ENCODE peak calls at places on chromosomes 13 and 19, in nine cellular contexts. One of them, this sample, is unnamed.

GRCh38 chr13:24038405-24038804 is 122.1 kb upstream of the SPATA13 start:
- DNase-seq in SK-N-SH: no peak
- DNase-seq in OCI-LY7: no peak
- DNase-seq in PC-3: peak; percentile 56
- DNase-seq in neural progenitor cell: no peak
- DNase-seq in GM23338: no peak
- DNase-seq in GM23248: peak; percentile 76
- DNase-seq in hepatocyte: no peak
- DNase-seq in MM.1S: no peak
- DNase-seq in this sample: no peak

GRCh38 chr19:3849092-3849491 is 19.7 kb downstream of the ZFR2 start:
- DNase-seq in SK-N-SH: peak; percentile 57
- DNase-seq in OCI-LY7: peak; percentile 39
- DNase-seq in PC-3: peak; percentile 67
- DNase-seq in neural progenitor cell: peak; percentile 52
- DNase-seq in GM23338: peak; percentile 84
- DNase-seq in GM23248: peak; percentile 34
- DNase-seq in hepatocyte: peak; percentile 45
- DNase-seq in MM.1S: peak; percentile 54
- DNase-seq in this sample: peak; percentile 65

GRCh38 chr13:50626031-50626643 is 217.4 kb downstream of the DLEU7 start:
- DNase-seq in SK-N-SH: no peak
- DNase-seq in OCI-LY7: no peak
- DNase-seq in PC-3: no peak
- DNase-seq in neural progenitor cell: no peak
- DNase-seq in GM23338: no peak
- DNase-seq in GM23248: peak; percentile 87
- DNase-seq in hepatocyte: no peak
- DNase-seq in MM.1S: no peak
- DNase-seq in this sample: no peak

GRCh38 chr13:44331912-44332840 is 41.4 kb upstream of the SERP2 start:
- DNase-seq in SK-N-SH: peak; percentile 72
- DNase-seq in OCI-LY7: no peak
- DNase-seq in PC-3: peak; percentile 24
- DNase-seq in neural progenitor cell: peak; percentile 31
- DNase-seq in GM23338: no peak
- DNase-seq in GM23248: peak; percentile 72
- DNase-seq in hepatocyte: peak; percentile 56
- DNase-seq in MM.1S: no peak
- DNase-seq in this sample: no peak

GRCh38 chr19:33219261-33219812 is 6.3 kb downstream of the SLC7A10 start:
- DNase-seq in SK-N-SH: no peak
- DNase-seq in OCI-LY7: no peak
- DNase-seq in PC-3: no peak
- DNase-seq in neural progenitor cell: peak; percentile 62
- DNase-seq in GM23338: peak; percentile 62
- DNase-seq in GM23248: no peak
- DNase-seq in hepatocyte: no peak
- DNase-seq in MM.1S: no peak
- DNase-seq in this sample: no peak

GRCh38 chr19:48867119-48867921 is 1.1 kb downstream of the PLEKHA4 start:
- DNase-seq in SK-N-SH: no peak
- DNase-seq in OCI-LY7: no peak
- DNase-seq in PC-3: no peak
- DNase-seq in neural progenitor cell: no peak
- DNase-seq in GM23338: no peak
- DNase-seq in GM23248: peak; percentile 27
- DNase-seq in hepatocyte: no peak
- DNase-seq in MM.1S: no peak
- DNase-seq in this sample: no peak

GRCh38 chr19:20182232-20182785 is 15.3 kb downstream of the ZNF486 start:
- DNase-seq in SK-N-SH: no peak
- DNase-seq in OCI-LY7: no peak
- DNase-seq in PC-3: no peak
- DNase-seq in neural progenitor cell: no peak
- DNase-seq in GM23338: no peak
- DNase-seq in GM23248: no peak
- DNase-seq in hepatocyte: no peak
- DNase-seq in MM.1S: no peak
- DNase-seq in this sample: no peak

GRCh38 chr19:41206926-41207750 is 11.9 kb upstream of the AXL start:
- DNase-seq in SK-N-SH: no peak
- DNase-seq in OCI-LY7: no peak
- DNase-seq in PC-3: no peak
- DNase-seq in neural progenitor cell: no peak
- DNase-seq in GM23338: peak; percentile 60
- DNase-seq in GM23248: peak; percentile 60
- DNase-seq in hepatocyte: no peak
- DNase-seq in MM.1S: no peak
- DNase-seq in this sample: no peak

GRCh38 chr19:50639121-50640112 is at the start of gene SYT3:
- DNase-seq in SK-N-SH: peak; percentile 95
- DNase-seq in OCI-LY7: no peak
- DNase-seq in PC-3: peak; percentile 33
- DNase-seq in neural progenitor cell: peak; percentile 87
- DNase-seq in GM23338: peak; percentile 91
- DNase-seq in GM23248: peak; percentile 72
- DNase-seq in hepatocyte: peak; percentile 72
- DNase-seq in MM.1S: peak; percentile 8
- DNase-seq in this sample: no peak

GRCh38 chr13:73782781-73783180 is 351.4 kb downstream of the KLF12 start:
- DNase-seq in SK-N-SH: peak; percentile 14
- DNase-seq in OCI-LY7: no peak
- DNase-seq in PC-3: no peak
- DNase-seq in neural progenitor cell: peak; percentile 7
- DNase-seq in GM23338: no peak
- DNase-seq in GM23248: no peak
- DNase-seq in hepatocyte: no peak
- DNase-seq in MM.1S: no peak
- DNase-seq in this sample: no peak

GRCh38 chr19:35973487-35973886 is 21.5 kb upstream of the SDHAF1 start:
- DNase-seq in SK-N-SH: no peak
- DNase-seq in OCI-LY7: no peak
- DNase-seq in PC-3: no peak
- DNase-seq in neural progenitor cell: no peak
- DNase-seq in GM23338: no peak
- DNase-seq in GM23248: peak; percentile 17
- DNase-seq in hepatocyte: no peak
- DNase-seq in MM.1S: no peak
- DNase-seq in this sample: no peak

GRCh38 chr13:25980255-25980654 is 71.6 kb downstream of the SHISA2 start:
- DNase-seq in SK-N-SH: peak; percentile 40
- DNase-seq in OCI-LY7: peak; percentile 17
- DNase-seq in PC-3: peak; percentile 47
- DNase-seq in neural progenitor cell: peak; percentile 79
- DNase-seq in GM23338: peak; percentile 92
- DNase-seq in GM23248: peak; percentile 28
- DNase-seq in hepatocyte: no peak
- DNase-seq in MM.1S: no peak
- DNase-seq in this sample: peak; percentile 18

GRCh38 chr19:53883231-53883661 is 1.2 kb downstream of the PRKCG start:
- DNase-seq in SK-N-SH: no peak
- DNase-seq in OCI-LY7: no peak
- DNase-seq in PC-3: no peak
- DNase-seq in neural progenitor cell: peak; percentile 48
- DNase-seq in GM23338: peak; percentile 67
- DNase-seq in GM23248: no peak
- DNase-seq in hepatocyte: no peak
- DNase-seq in MM.1S: no peak
- DNase-seq in this sample: no peak

GRCh38 chr19:18913466-18913865 is 5.7 kb downstream of the COPE start:
- DNase-seq in SK-N-SH: no peak
- DNase-seq in OCI-LY7: no peak
- DNase-seq in PC-3: no peak
- DNase-seq in neural progenitor cell: no peak
- DNase-seq in GM23338: no peak
- DNase-seq in GM23248: no peak
- DNase-seq in hepatocyte: no peak
- DNase-seq in MM.1S: no peak
- DNase-seq in this sample: no peak

GRCh38 chr13:25415196-25415595 is 43.4 kb downstream of the ATP8A2 start:
- DNase-seq in SK-N-SH: no peak
- DNase-seq in OCI-LY7: no peak
- DNase-seq in PC-3: no peak
- DNase-seq in neural progenitor cell: no peak
- DNase-seq in GM23338: no peak
- DNase-seq in GM23248: no peak
- DNase-seq in hepatocyte: no peak
- DNase-seq in MM.1S: no peak
- DNase-seq in this sample: no peak

GRCh38 chr19:3335431-3336350 is 30.7 kb upstream of the NFIC start:
- DNase-seq in SK-N-SH: no peak
- DNase-seq in OCI-LY7: no peak
- DNase-seq in PC-3: peak; percentile 20
- DNase-seq in neural progenitor cell: no peak
- DNase-seq in GM23338: no peak
- DNase-seq in GM23248: peak; percentile 74
- DNase-seq in hepatocyte: peak; percentile 50
- DNase-seq in MM.1S: no peak
- DNase-seq in this sample: no peak

GRCh38 chr13:26377038-26377437 is 123.1 kb downstream of the CDK8 start:
- DNase-seq in SK-N-SH: peak; percentile 38
- DNase-seq in OCI-LY7: peak; percentile 18
- DNase-seq in PC-3: peak; percentile 44
- DNase-seq in neural progenitor cell: peak; percentile 69
- DNase-seq in GM23338: peak; percentile 81
- DNase-seq in GM23248: peak; percentile 56
- DNase-seq in hepatocyte: peak; percentile 11
- DNase-seq in MM.1S: peak; percentile 42
- DNase-seq in this sample: peak; percentile 8

GRCh38 chr19:47019431-47020041 is at the start of gene NPAS1:
- DNase-seq in SK-N-SH: peak; percentile 75
- DNase-seq in OCI-LY7: no peak
- DNase-seq in PC-3: no peak
- DNase-seq in neural progenitor cell: peak; percentile 63
- DNase-seq in GM23338: peak; percentile 59
- DNase-seq in GM23248: peak; percentile 60
- DNase-seq in hepatocyte: peak; percentile 19
- DNase-seq in MM.1S: no peak
- DNase-seq in this sample: no peak

DNA sequence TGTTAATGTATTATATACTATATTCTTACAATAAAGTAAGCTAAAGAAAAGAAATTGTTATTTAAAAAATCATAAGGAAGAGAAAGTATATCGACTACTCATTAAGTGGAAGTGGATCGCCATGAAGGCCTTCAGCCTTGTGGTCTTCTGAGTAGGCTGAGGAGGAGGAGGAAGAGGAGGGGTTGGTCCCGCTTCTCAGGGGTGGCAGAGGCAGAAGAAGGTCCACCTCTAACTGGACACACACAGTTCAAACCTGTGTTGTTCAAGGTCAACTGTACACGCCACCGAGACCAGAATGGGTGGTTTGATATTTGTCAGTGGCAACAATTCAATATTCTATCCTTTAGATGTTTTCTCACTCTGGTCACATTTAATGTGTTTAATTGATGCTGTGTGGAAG is 67.2 kb downstream of the ALOX5AP start:
- DNase-seq in SK-N-SH: no peak
- DNase-seq in OCI-LY7: no peak
- DNase-seq in PC-3: no peak
- DNase-seq in neural progenitor cell: no peak
- DNase-seq in GM23338: no peak
- DNase-seq in GM23248: no peak
- DNase-seq in hepatocyte: no peak
- DNase-seq in MM.1S: no peak
- DNase-seq in this sample: no peak
- TF ChIP-seq EZH2phosphoT487 in SK-N-SH: no peak
- TF ChIP-seq EZH2phosphoT487 in OCI-LY7: no peak
- TF ChIP-seq EZH2phosphoT487 in PC-3: no peak
- TF ChIP-seq EZH2phosphoT487 in neural progenitor cell: no peak
- TF ChIP-seq EZH2phosphoT487 in GM23338: no peak
- TF ChIP-seq EZH2phosphoT487 in GM23248: no peak
- TF ChIP-seq EZH2phosphoT487 in hepatocyte: no peak
- TF ChIP-seq EZH2phosphoT487 in MM.1S: no peak
- TF ChIP-seq EZH2phosphoT487 in this sample: no peak

GRCh38 chr13:113860051-113860471 is 3.8 kb downstream of the GAS6 start:
- DNase-seq in SK-N-SH: no peak
- DNase-seq in OCI-LY7: no peak
- DNase-seq in PC-3: no peak
- DNase-seq in neural progenitor cell: no peak
- DNase-seq in GM23338: peak; percentile 44
- DNase-seq in GM23248: no peak
- DNase-seq in hepatocyte: peak; percentile 68
- DNase-seq in MM.1S: peak; percentile 82
- DNase-seq in this sample: no peak
- TF ChIP-seq EZH2phosphoT487 in SK-N-SH: no peak
- TF ChIP-seq EZH2phosphoT487 in OCI-LY7: no peak
- TF ChIP-seq EZH2phosphoT487 in PC-3: no peak
- TF ChIP-seq EZH2phosphoT487 in neural progenitor cell: no peak
- TF ChIP-seq EZH2phosphoT487 in GM23338: no peak
- TF ChIP-seq EZH2phosphoT487 in GM23248: no peak
- TF ChIP-seq EZH2phosphoT487 in hepatocyte: no peak
- TF ChIP-seq EZH2phosphoT487 in MM.1S: no peak
- TF ChIP-seq EZH2phosphoT487 in this sample: no peak

GRCh38 chr19:45508681-45508930 is 1.3 kb downstream of the VASP start:
- DNase-seq in SK-N-SH: peak; percentile 65
- DNase-seq in OCI-LY7: no peak
- DNase-seq in PC-3: no peak
- DNase-seq in neural progenitor cell: no peak
- DNase-seq in GM23338: no peak
- DNase-seq in GM23248: no peak
- DNase-seq in hepatocyte: no peak
- DNase-seq in MM.1S: no peak
- DNase-seq in this sample: no peak

GRCh38 chr19:45506991-45507863 is at the start of gene VASP:
- DNase-seq in SK-N-SH: peak; percentile 88
- DNase-seq in OCI-LY7: peak; percentile 94
- DNase-seq in PC-3: peak; percentile 86
- DNase-seq in neural progenitor cell: peak; percentile 84
- DNase-seq in GM23338: peak; percentile 96
- DNase-seq in GM23248: peak; percentile 93
- DNase-seq in hepatocyte: peak; percentile 93
- DNase-seq in MM.1S: peak; percentile 94
- DNase-seq in this sample: peak; percentile 81

GRCh38 chr19:45508931-45509691 is 1.8 kb downstream of the VASP start:
- DNase-seq in SK-N-SH: peak; percentile 87
- DNase-seq in OCI-LY7: peak; percentile 75
- DNase-seq in PC-3: peak; percentile 57
- DNase-seq in neural progenitor cell: peak; percentile 77
- DNase-seq in GM23338: peak; percentile 84
- DNase-seq in GM23248: peak; percentile 69
- DNase-seq in hepatocyte: peak; percentile 69
- DNase-seq in MM.1S: peak; percentile 44
- DNase-seq in this sample: no peak

GRCh38 chr19:45509692-45510015 is 2.4 kb downstream of the VASP start:
- DNase-seq in SK-N-SH: no peak
- DNase-seq in OCI-LY7: no peak
- DNase-seq in PC-3: no peak
- DNase-seq in neural progenitor cell: no peak
- DNase-seq in GM23338: no peak
- DNase-seq in GM23248: no peak
- DNase-seq in hepatocyte: no peak
- DNase-seq in MM.1S: no peak
- DNase-seq in this sample: no peak

GRCh38 chr19:45507864-45508680 is 793 bp downstream of the VASP start:
- DNase-seq in SK-N-SH: no peak
- DNase-seq in OCI-LY7: peak; percentile 73
- DNase-seq in PC-3: no peak
- DNase-seq in neural progenitor cell: peak; percentile 57
- DNase-seq in GM23338: peak; percentile 86
- DNase-seq in GM23248: peak; percentile 65
- DNase-seq in hepatocyte: peak; percentile 86
- DNase-seq in MM.1S: no peak
- DNase-seq in this sample: no peak
- TF ChIP-seq EZH2phosphoT487 in SK-N-SH: no peak
- TF ChIP-seq EZH2phosphoT487 in OCI-LY7: no peak
- TF ChIP-seq EZH2phosphoT487 in PC-3: no peak
- TF ChIP-seq EZH2phosphoT487 in neural progenitor cell: no peak
- TF ChIP-seq EZH2phosphoT487 in GM23338: no peak
- TF ChIP-seq EZH2phosphoT487 in GM23248: no peak
- TF ChIP-seq EZH2phosphoT487 in hepatocyte: no peak
- TF ChIP-seq EZH2phosphoT487 in MM.1S: no peak
- TF ChIP-seq EZH2phosphoT487 in this sample: no peak

GRCh38 chr13:48994731-48995130 is 19.0 kb downstream of the FNDC3A start:
- DNase-seq in SK-N-SH: no peak
- DNase-seq in OCI-LY7: no peak
- DNase-seq in PC-3: no peak
- DNase-seq in neural progenitor cell: no peak
- DNase-seq in GM23338: no peak
- DNase-seq in GM23248: peak; percentile 37
- DNase-seq in hepatocyte: no peak
- DNase-seq in MM.1S: no peak
- DNase-seq in this sample: no peak
- TF ChIP-seq EZH2phosphoT487 in SK-N-SH: no peak
- TF ChIP-seq EZH2phosphoT487 in OCI-LY7: no peak
- TF ChIP-seq EZH2phosphoT487 in PC-3: no peak
- TF ChIP-seq EZH2phosphoT487 in neural progenitor cell: no peak
- TF ChIP-seq EZH2phosphoT487 in GM23338: no peak
- TF ChIP-seq EZH2phosphoT487 in GM23248: no peak
- TF ChIP-seq EZH2phosphoT487 in hepatocyte: no peak
- TF ChIP-seq EZH2phosphoT487 in MM.1S: no peak
- TF ChIP-seq EZH2phosphoT487 in this sample: no peak